ENCODE peak calls at places on chromosome 18, in seven cellular contexts. One of them, this sample, is unnamed.

GRCh38 chr18:35661483-35662146 is 80.1 kb downstream of the GALNT1 start:
- DNase-seq in EL: no peak
- DNase-seq in PC-9: no peak
- DNase-seq in stimulated activated CD4-positive, alpha-beta T cell treated with anti-CD3 and anti-CD28 coated beads, Interleukin-4, amount 100 ng/mL, for 48 hours: no peak
- DNase-seq in foreskin fibroblast: no peak
- DNase-seq in left cardiac atrium: no peak
- DNase-seq in renal cortical epithelial cell: no peak
- DNase-seq in this sample: no peak

GRCh38 chr18:31954349-31954748 is 11.4 kb upstream of the TRAPPC8 start:
- DNase-seq in PC-9: no peak
- DNase-seq in EL: peak
- DNase-seq in stimulated activated CD4-positive, alpha-beta T cell treated with anti-CD3 and anti-CD28 coated beads, Interleukin-4, amount 100 ng/mL, for 48 hours: no peak
- DNase-seq in left cardiac atrium: peak
- DNase-seq in foreskin fibroblast: peak
- DNase-seq in renal cortical epithelial cell: peak
- DNase-seq in this sample: no peak

GRCh38 chr18:2655153-2655953 is at the start of gene SMCHD1:
- DNase-seq in EL: peak
- DNase-seq in renal cortical epithelial cell: peak
- DNase-seq in left cardiac atrium: peak
- DNase-seq in stimulated activated CD4-positive, alpha-beta T cell treated with anti-CD3 and anti-CD28 coated beads, Interleukin-4, amount 100 ng/mL, for 48 hours: peak
- DNase-seq in foreskin fibroblast: peak
- DNase-seq in PC-9: peak
- DNase-seq in this sample: peak

GRCh38 chr18:36389811-36390581 is 92.5 kb downstream of the FHOD3 start:
- DNase-seq in left cardiac atrium: no peak
- DNase-seq in foreskin fibroblast: no peak
- DNase-seq in stimulated activated CD4-positive, alpha-beta T cell treated with anti-CD3 and anti-CD28 coated beads, Interleukin-4, amount 100 ng/mL, for 48 hours: no peak
- DNase-seq in PC-9: no peak
- DNase-seq in renal cortical epithelial cell: no peak
- DNase-seq in EL: no peak
- DNase-seq in this sample: no peak

GRCh38 chr18:39969813-39970494 is 1985.1 kb upstream of the PIK3C3 start:
- DNase-seq in PC-9: no peak
- DNase-seq in EL: no peak
- DNase-seq in renal cortical epithelial cell: no peak
- DNase-seq in foreskin fibroblast: no peak
- DNase-seq in left cardiac atrium: no peak
- DNase-seq in stimulated activated CD4-positive, alpha-beta T cell treated with anti-CD3 and anti-CD28 coated beads, Interleukin-4, amount 100 ng/mL, for 48 hours: no peak
- DNase-seq in this sample: no peak

GRCh38 chr18:36185901-36186460 is 1.3 kb upstream of the MOCOS start:
- DNase-seq in renal cortical epithelial cell: no peak
- DNase-seq in stimulated activated CD4-positive, alpha-beta T cell treated with anti-CD3 and anti-CD28 coated beads, Interleukin-4, amount 100 ng/mL, for 48 hours: no peak
- DNase-seq in PC-9: no peak
- DNase-seq in EL: no peak
- DNase-seq in foreskin fibroblast: no peak
- DNase-seq in left cardiac atrium: no peak
- DNase-seq in this sample: no peak

GRCh38 chr18:50429207-50429948 is 54.5 kb downstream of the SKA1 start:
- DNase-seq in PC-9: no peak
- DNase-seq in stimulated activated CD4-positive, alpha-beta T cell treated with anti-CD3 and anti-CD28 coated beads, Interleukin-4, amount 100 ng/mL, for 48 hours: no peak
- DNase-seq in left cardiac atrium: no peak
- DNase-seq in renal cortical epithelial cell: peak
- DNase-seq in foreskin fibroblast: peak
- DNase-seq in EL: peak
- DNase-seq in this sample: peak

GRCh38 chr18:58348947-58349346 is 279.9 kb downstream of the ALPK2 start:
- DNase-seq in PC-9: no peak
- DNase-seq in foreskin fibroblast: no peak
- DNase-seq in renal cortical epithelial cell: no peak
- DNase-seq in stimulated activated CD4-positive, alpha-beta T cell treated with anti-CD3 and anti-CD28 coated beads, Interleukin-4, amount 100 ng/mL, for 48 hours: no peak
- DNase-seq in EL: no peak
- DNase-seq in left cardiac atrium: no peak
- DNase-seq in this sample: no peak

GRCh38 chr18:36330435-36331049 is 33.0 kb downstream of the FHOD3 start:
- DNase-seq in foreskin fibroblast: no peak
- DNase-seq in left cardiac atrium: no peak
- DNase-seq in stimulated activated CD4-positive, alpha-beta T cell treated with anti-CD3 and anti-CD28 coated beads, Interleukin-4, amount 100 ng/mL, for 48 hours: no peak
- DNase-seq in renal cortical epithelial cell: no peak
- DNase-seq in EL: no peak
- DNase-seq in PC-9: no peak
- DNase-seq in this sample: no peak

GRCh38 chr18:59056706-59057492 is 82.8 kb upstream of the SEC11C start:
- DNase-seq in PC-9: peak
- DNase-seq in renal cortical epithelial cell: peak
- DNase-seq in foreskin fibroblast: peak
- DNase-seq in stimulated activated CD4-positive, alpha-beta T cell treated with anti-CD3 and anti-CD28 coated beads, Interleukin-4, amount 100 ng/mL, for 48 hours: no peak
- DNase-seq in EL: peak
- DNase-seq in left cardiac atrium: peak
- DNase-seq in this sample: peak

GRCh38 chr18:42950732-42951131 is 164.8 kb downstream of the RIT2 start:
- DNase-seq in foreskin fibroblast: no peak
- DNase-seq in renal cortical epithelial cell: no peak
- DNase-seq in PC-9: no peak
- DNase-seq in left cardiac atrium: no peak
- DNase-seq in stimulated activated CD4-positive, alpha-beta T cell treated with anti-CD3 and anti-CD28 coated beads, Interleukin-4, amount 100 ng/mL, for 48 hours: no peak
- DNase-seq in EL: no peak
- DNase-seq in this sample: no peak

GRCh38 chr18:52156166-52156565 is 183.8 kb upstream of the DCC start:
- DNase-seq in stimulated activated CD4-positive, alpha-beta T cell treated with anti-CD3 and anti-CD28 coated beads, Interleukin-4, amount 100 ng/mL, for 48 hours: no peak
- DNase-seq in PC-9: peak
- DNase-seq in left cardiac atrium: no peak
- DNase-seq in renal cortical epithelial cell: peak
- DNase-seq in foreskin fibroblast: no peak
- DNase-seq in EL: no peak
- DNase-seq in this sample: no peak

GRCh38 chr18:4106407-4107033 is 348.6 kb downstream of the DLGAP1 start:
- DNase-seq in foreskin fibroblast: no peak
- DNase-seq in left cardiac atrium: peak
- DNase-seq in PC-9: no peak
- DNase-seq in renal cortical epithelial cell: peak
- DNase-seq in EL: peak
- DNase-seq in stimulated activated CD4-positive, alpha-beta T cell treated with anti-CD3 and anti-CD28 coated beads, Interleukin-4, amount 100 ng/mL, for 48 hours: peak
- DNase-seq in this sample: no peak

GRCh38 chr18:41457730-41458129 is 497.3 kb upstream of the PIK3C3 start:
- DNase-seq in PC-9: no peak
- DNase-seq in foreskin fibroblast: no peak
- DNase-seq in stimulated activated CD4-positive, alpha-beta T cell treated with anti-CD3 and anti-CD28 coated beads, Interleukin-4, amount 100 ng/mL, for 48 hours: no peak
- DNase-seq in renal cortical epithelial cell: no peak
- DNase-seq in EL: no peak
- DNase-seq in left cardiac atrium: no peak
- DNase-seq in this sample: no peak

GRCh38 chr18:33201509-33201926 is 239.0 kb downstream of the CCDC178 start:
- DNase-seq in foreskin fibroblast: no peak
- DNase-seq in left cardiac atrium: no peak
- DNase-seq in EL: no peak
- DNase-seq in renal cortical epithelial cell: peak
- DNase-seq in PC-9: no peak
- DNase-seq in stimulated activated CD4-positive, alpha-beta T cell treated with anti-CD3 and anti-CD28 coated beads, Interleukin-4, amount 100 ng/mL, for 48 hours: no peak
- DNase-seq in this sample: no peak

GRCh38 chr18:32831781-32832180 is 59.0 kb upstream of the KLHL14 start:
- DNase-seq in PC-9: no peak
- DNase-seq in renal cortical epithelial cell: peak
- DNase-seq in stimulated activated CD4-positive, alpha-beta T cell treated with anti-CD3 and anti-CD28 coated beads, Interleukin-4, amount 100 ng/mL, for 48 hours: no peak
- DNase-seq in EL: no peak
- DNase-seq in left cardiac atrium: no peak
- DNase-seq in foreskin fibroblast: no peak
- DNase-seq in this sample: no peak

GRCh38 chr18:79260510-79260909 is 135.2 kb upstream of the NFATC1 start:
- DNase-seq in PC-9: no peak
- DNase-seq in foreskin fibroblast: no peak
- DNase-seq in renal cortical epithelial cell: no peak
- DNase-seq in stimulated activated CD4-positive, alpha-beta T cell treated with anti-CD3 and anti-CD28 coated beads, Interleukin-4, amount 100 ng/mL, for 48 hours: no peak
- DNase-seq in left cardiac atrium: no peak
- DNase-seq in EL: no peak
- DNase-seq in this sample: peak

GRCh38 chr18:45569566-45569965 is 45.7 kb upstream of the SLC14A2 start:
- DNase-seq in left cardiac atrium: no peak
- DNase-seq in stimulated activated CD4-positive, alpha-beta T cell treated with anti-CD3 and anti-CD28 coated beads, Interleukin-4, amount 100 ng/mL, for 48 hours: no peak
- DNase-seq in foreskin fibroblast: no peak
- DNase-seq in renal cortical epithelial cell: no peak
- DNase-seq in PC-9: no peak
- DNase-seq in EL: no peak
- DNase-seq in this sample: no peak

GRCh38 chr18:51211552-51211951 is 14.1 kb upstream of the MEX3C start:
- DNase-seq in left cardiac atrium: peak
- DNase-seq in PC-9: peak
- DNase-seq in foreskin fibroblast: peak
- DNase-seq in renal cortical epithelial cell: peak
- DNase-seq in stimulated activated CD4-positive, alpha-beta T cell treated with anti-CD3 and anti-CD28 coated beads, Interleukin-4, amount 100 ng/mL, for 48 hours: peak
- DNase-seq in EL: peak
- DNase-seq in this sample: peak

GRCh38 chr18:48749768-48750167 is 201.0 kb downstream of the SMAD7 start:
- DNase-seq in foreskin fibroblast: no peak
- DNase-seq in PC-9: no peak
- DNase-seq in EL: peak
- DNase-seq in left cardiac atrium: peak
- DNase-seq in stimulated activated CD4-positive, alpha-beta T cell treated with anti-CD3 and anti-CD28 coated beads, Interleukin-4, amount 100 ng/mL, for 48 hours: no peak
- DNase-seq in renal cortical epithelial cell: no peak
- DNase-seq in this sample: no peak

GRCh38 chr18:59783138-59783537 is 85.9 kb upstream of the CCBE1 start:
- DNase-seq in foreskin fibroblast: peak
- DNase-seq in stimulated activated CD4-positive, alpha-beta T cell treated with anti-CD3 and anti-CD28 coated beads, Interleukin-4, amount 100 ng/mL, for 48 hours: no peak
- DNase-seq in renal cortical epithelial cell: peak
- DNase-seq in left cardiac atrium: no peak
- DNase-seq in EL: peak
- DNase-seq in PC-9: peak
- DNase-seq in this sample: no peak

GRCh38 chr18:21191596-21192307 is 50.3 kb upstream of the GREB1L start:
- DNase-seq in foreskin fibroblast: peak
- DNase-seq in stimulated activated CD4-positive, alpha-beta T cell treated with anti-CD3 and anti-CD28 coated beads, Interleukin-4, amount 100 ng/mL, for 48 hours: peak
- DNase-seq in left cardiac atrium: peak
- DNase-seq in renal cortical epithelial cell: peak
- DNase-seq in PC-9: no peak
- DNase-seq in EL: peak
- DNase-seq in this sample: no peak

GRCh38 chr18:28287146-28287545 is 110.2 kb upstream of the CDH2 start:
- DNase-seq in left cardiac atrium: no peak
- DNase-seq in renal cortical epithelial cell: no peak
- DNase-seq in PC-9: no peak
- DNase-seq in stimulated activated CD4-positive, alpha-beta T cell treated with anti-CD3 and anti-CD28 coated beads, Interleukin-4, amount 100 ng/mL, for 48 hours: no peak
- DNase-seq in foreskin fibroblast: no peak
- DNase-seq in EL: no peak
- DNase-seq in this sample: no peak

GRCh38 chr18:36179562-36180334 is 7.5 kb upstream of the MOCOS start:
- DNase-seq in foreskin fibroblast: peak
- DNase-seq in renal cortical epithelial cell: peak
- DNase-seq in PC-9: no peak
- DNase-seq in stimulated activated CD4-positive, alpha-beta T cell treated with anti-CD3 and anti-CD28 coated beads, Interleukin-4, amount 100 ng/mL, for 48 hours: no peak
- DNase-seq in left cardiac atrium: peak
- DNase-seq in EL: peak
- DNase-seq in this sample: peak

GRCh38 chr18:9637036-9637767 is 22.8 kb upstream of the PPP4R1 start:
- DNase-seq in foreskin fibroblast: no peak
- DNase-seq in left cardiac atrium: no peak
- DNase-seq in PC-9: no peak
- DNase-seq in stimulated activated CD4-positive, alpha-beta T cell treated with anti-CD3 and anti-CD28 coated beads, Interleukin-4, amount 100 ng/mL, for 48 hours: no peak
- DNase-seq in renal cortical epithelial cell: no peak
- DNase-seq in EL: peak
- DNase-seq in this sample: no peak

GRCh38 chr18:63140997-63141776 is 178.4 kb downstream of the BCL2 start:
- DNase-seq in stimulated activated CD4-positive, alpha-beta T cell treated with anti-CD3 and anti-CD28 coated beads, Interleukin-4, amount 100 ng/mL, for 48 hours: no peak
- DNase-seq in EL: no peak
- DNase-seq in left cardiac atrium: no peak
- DNase-seq in foreskin fibroblast: no peak
- DNase-seq in renal cortical epithelial cell: no peak
- DNase-seq in PC-9: peak
- DNase-seq in this sample: no peak

GRCh38 chr18:31134988-31135529 is 27.6 kb downstream of the DSC1 start:
- DNase-seq in stimulated activated CD4-positive, alpha-beta T cell treated with anti-CD3 and anti-CD28 coated beads, Interleukin-4, amount 100 ng/mL, for 48 hours: no peak
- DNase-seq in foreskin fibroblast: no peak
- DNase-seq in EL: no peak
- DNase-seq in PC-9: no peak
- DNase-seq in left cardiac atrium: no peak
- DNase-seq in renal cortical epithelial cell: no peak
- DNase-seq in this sample: no peak

GRCh38 chr18:50401888-50402287 is 27.0 kb downstream of the SKA1 start:
- DNase-seq in stimulated activated CD4-positive, alpha-beta T cell treated with anti-CD3 and anti-CD28 coated beads, Interleukin-4, amount 100 ng/mL, for 48 hours: peak
- DNase-seq in renal cortical epithelial cell: peak
- DNase-seq in left cardiac atrium: peak
- DNase-seq in EL: peak
- DNase-seq in foreskin fibroblast: peak
- DNase-seq in PC-9: peak
- DNase-seq in this sample: no peak

GRCh38 chr18:6652098-6652497 is 77.4 kb upstream of the ARHGAP28 start:
- DNase-seq in renal cortical epithelial cell: no peak
- DNase-seq in left cardiac atrium: no peak
- DNase-seq in stimulated activated CD4-positive, alpha-beta T cell treated with anti-CD3 and anti-CD28 coated beads, Interleukin-4, amount 100 ng/mL, for 48 hours: no peak
- DNase-seq in PC-9: no peak
- DNase-seq in foreskin fibroblast: no peak
- DNase-seq in EL: no peak
- DNase-seq in this sample: no peak

GRCh38 chr18:26386421-26386820 is 160.2 kb downstream of the TAF4B start:
- DNase-seq in EL: peak
- DNase-seq in PC-9: no peak
- DNase-seq in left cardiac atrium: no peak
- DNase-seq in stimulated activated CD4-positive, alpha-beta T cell treated with anti-CD3 and anti-CD28 coated beads, Interleukin-4, amount 100 ng/mL, for 48 hours: no peak
- DNase-seq in renal cortical epithelial cell: peak
- DNase-seq in foreskin fibroblast: no peak
- DNase-seq in this sample: no peak

GRCh38 chr18:66640431-66640830 is 36.5 kb upstream of the CDH19 start:
- DNase-seq in EL: no peak
- DNase-seq in PC-9: no peak
- DNase-seq in left cardiac atrium: peak
- DNase-seq in foreskin fibroblast: no peak
- DNase-seq in renal cortical epithelial cell: no peak
- DNase-seq in stimulated activated CD4-positive, alpha-beta T cell treated with anti-CD3 and anti-CD28 coated beads, Interleukin-4, amount 100 ng/mL, for 48 hours: no peak
- DNase-seq in this sample: no peak

GRCh38 chr18:52131845-52132244 is 208.2 kb upstream of the DCC start:
- DNase-seq in foreskin fibroblast: no peak
- DNase-seq in PC-9: no peak
- DNase-seq in renal cortical epithelial cell: no peak
- DNase-seq in stimulated activated CD4-positive, alpha-beta T cell treated with anti-CD3 and anti-CD28 coated beads, Interleukin-4, amount 100 ng/mL, for 48 hours: no peak
- DNase-seq in left cardiac atrium: no peak
- DNase-seq in EL: no peak
- DNase-seq in this sample: no peak

GRCh38 chr18:79489900-79490592 is 94.3 kb downstream of the NFATC1 start:
- DNase-seq in PC-9: no peak
- DNase-seq in EL: no peak
- DNase-seq in stimulated activated CD4-positive, alpha-beta T cell treated with anti-CD3 and anti-CD28 coated beads, Interleukin-4, amount 100 ng/mL, for 48 hours: no peak
- DNase-seq in left cardiac atrium: peak
- DNase-seq in foreskin fibroblast: no peak
- DNase-seq in renal cortical epithelial cell: no peak
- DNase-seq in this sample: no peak

GRCh38 chr18:66377291-66377690 is 226.6 kb downstream of the CDH19 start:
- DNase-seq in renal cortical epithelial cell: no peak
- DNase-seq in PC-9: no peak
- DNase-seq in left cardiac atrium: no peak
- DNase-seq in EL: no peak
- DNase-seq in foreskin fibroblast: no peak
- DNase-seq in stimulated activated CD4-positive, alpha-beta T cell treated with anti-CD3 and anti-CD28 coated beads, Interleukin-4, amount 100 ng/mL, for 48 hours: no peak
- DNase-seq in this sample: no peak

GRCh38 chr18:463442-464310 is 36.8 kb downstream of the COLEC12 start:
- DNase-seq in renal cortical epithelial cell: peak
- DNase-seq in left cardiac atrium: no peak
- DNase-seq in foreskin fibroblast: no peak
- DNase-seq in stimulated activated CD4-positive, alpha-beta T cell treated with anti-CD3 and anti-CD28 coated beads, Interleukin-4, amount 100 ng/mL, for 48 hours: no peak
- DNase-seq in EL: no peak
- DNase-seq in PC-9: no peak
- DNase-seq in this sample: peak

GRCh38 chr18:34528177-34528576 is 181.9 kb upstream of the DTNA start:
- DNase-seq in foreskin fibroblast: no peak
- DNase-seq in renal cortical epithelial cell: no peak
- DNase-seq in stimulated activated CD4-positive, alpha-beta T cell treated with anti-CD3 and anti-CD28 coated beads, Interleukin-4, amount 100 ng/mL, for 48 hours: no peak
- DNase-seq in PC-9: no peak
- DNase-seq in EL: no peak
- DNase-seq in left cardiac atrium: no peak
- DNase-seq in this sample: no peak

GRCh38 chr18:21359746-21360145 is 117.7 kb downstream of the GREB1L start:
- DNase-seq in PC-9: no peak
- DNase-seq in foreskin fibroblast: no peak
- DNase-seq in EL: peak
- DNase-seq in stimulated activated CD4-positive, alpha-beta T cell treated with anti-CD3 and anti-CD28 coated beads, Interleukin-4, amount 100 ng/mL, for 48 hours: no peak
- DNase-seq in renal cortical epithelial cell: no peak
- DNase-seq in left cardiac atrium: no peak
- DNase-seq in this sample: no peak

GRCh38 chr18:272650-273049 is 4.8 kb upstream of the THOC1 start:
- DNase-seq in left cardiac atrium: no peak
- DNase-seq in stimulated activated CD4-positive, alpha-beta T cell treated with anti-CD3 and anti-CD28 coated beads, Interleukin-4, amount 100 ng/mL, for 48 hours: no peak
- DNase-seq in renal cortical epithelial cell: no peak
- DNase-seq in EL: no peak
- DNase-seq in PC-9: no peak
- DNase-seq in foreskin fibroblast: no peak
- DNase-seq in this sample: no peak